ENCODE peak calls at places on chromosome 14, in six cellular contexts. One of them, this sample, is unnamed.

GRCh38 chr14:49702725-49703124 is 9.8 kb downstream of the KLHDC1 start:
- DNase-seq in naive B cell: no peak
- DNase-seq in stimulated activated CD4-positive, alpha-beta T cell treated with anti-CD3 and anti-CD28 coated beads, Interleukin-12 subunit alpha, Interleukin-12 subunit beta, amount 100 ng/mL, for 4 hours: no peak
- DNase-seq in mucosa of gallbladder: no peak
- DNase-seq in BJ: no peak
- DNase-seq in M059J: peak
- DNase-seq in this sample: no peak

GRCh38 chr14:67819563-67820411 is at the start of gene RAD51B:
- DNase-seq in naive B cell: peak
- DNase-seq in stimulated activated CD4-positive, alpha-beta T cell treated with anti-CD3 and anti-CD28 coated beads, Interleukin-12 subunit alpha, Interleukin-12 subunit beta, amount 100 ng/mL, for 4 hours: peak
- DNase-seq in mucosa of gallbladder: peak
- DNase-seq in BJ: peak
- DNase-seq in M059J: peak
- DNase-seq in this sample: peak

GRCh38 chr14:59189281-59189821 is 884 bp downstream of the DAAM1 start:
- DNase-seq in naive B cell: no peak
- DNase-seq in stimulated activated CD4-positive, alpha-beta T cell treated with anti-CD3 and anti-CD28 coated beads, Interleukin-12 subunit alpha, Interleukin-12 subunit beta, amount 100 ng/mL, for 4 hours: peak
- DNase-seq in mucosa of gallbladder: no peak
- DNase-seq in BJ: no peak
- DNase-seq in M059J: peak
- DNase-seq in this sample: peak

GRCh38 chr14:101191086-101191881 is 287.8 kb upstream of the RTL1 start:
- DNase-seq in naive B cell: no peak
- DNase-seq in stimulated activated CD4-positive, alpha-beta T cell treated with anti-CD3 and anti-CD28 coated beads, Interleukin-12 subunit alpha, Interleukin-12 subunit beta, amount 100 ng/mL, for 4 hours: no peak
- DNase-seq in mucosa of gallbladder: no peak
- DNase-seq in BJ: no peak
- DNase-seq in M059J: no peak
- DNase-seq in this sample: no peak

GRCh38 chr14:56797003-56797568 is 13.2 kb downstream of the OTX2 start:
- DNase-seq in naive B cell: no peak
- DNase-seq in stimulated activated CD4-positive, alpha-beta T cell treated with anti-CD3 and anti-CD28 coated beads, Interleukin-12 subunit alpha, Interleukin-12 subunit beta, amount 100 ng/mL, for 4 hours: no peak
- DNase-seq in mucosa of gallbladder: no peak
- DNase-seq in BJ: no peak
- DNase-seq in M059J: no peak
- DNase-seq in this sample: no peak

GRCh38 chr14:61335049-61335448 is 13.7 kb downstream of the PRKCH start:
- DNase-seq in naive B cell: no peak
- DNase-seq in stimulated activated CD4-positive, alpha-beta T cell treated with anti-CD3 and anti-CD28 coated beads, Interleukin-12 subunit alpha, Interleukin-12 subunit beta, amount 100 ng/mL, for 4 hours: no peak
- DNase-seq in mucosa of gallbladder: no peak
- DNase-seq in BJ: no peak
- DNase-seq in M059J: no peak
- DNase-seq in this sample: no peak

GRCh38 chr14:105492966-105493871 is 2.2 kb downstream of the TEDC1 start:
- DNase-seq in naive B cell: no peak
- DNase-seq in stimulated activated CD4-positive, alpha-beta T cell treated with anti-CD3 and anti-CD28 coated beads, Interleukin-12 subunit alpha, Interleukin-12 subunit beta, amount 100 ng/mL, for 4 hours: no peak
- DNase-seq in mucosa of gallbladder: no peak
- DNase-seq in BJ: no peak
- DNase-seq in M059J: no peak
- DNase-seq in this sample: no peak

GRCh38 chr14:88986146-88986841 is 161.8 kb downstream of the TTC8 start:
- DNase-seq in naive B cell: no peak
- DNase-seq in stimulated activated CD4-positive, alpha-beta T cell treated with anti-CD3 and anti-CD28 coated beads, Interleukin-12 subunit alpha, Interleukin-12 subunit beta, amount 100 ng/mL, for 4 hours: no peak
- DNase-seq in mucosa of gallbladder: no peak
- DNase-seq in BJ: no peak
- DNase-seq in M059J: peak
- DNase-seq in this sample: peak

GRCh38 chr14:54117401-54117800 is 160.8 kb upstream of the BMP4 start:
- DNase-seq in naive B cell: no peak
- DNase-seq in stimulated activated CD4-positive, alpha-beta T cell treated with anti-CD3 and anti-CD28 coated beads, Interleukin-12 subunit alpha, Interleukin-12 subunit beta, amount 100 ng/mL, for 4 hours: no peak
- DNase-seq in mucosa of gallbladder: no peak
- DNase-seq in BJ: no peak
- DNase-seq in M059J: no peak
- DNase-seq in this sample: no peak

GRCh38 chr14:89240414-89240813 is 176.6 kb downstream of the FOXN3 start:
- DNase-seq in naive B cell: no peak
- DNase-seq in stimulated activated CD4-positive, alpha-beta T cell treated with anti-CD3 and anti-CD28 coated beads, Interleukin-12 subunit alpha, Interleukin-12 subunit beta, amount 100 ng/mL, for 4 hours: no peak
- DNase-seq in mucosa of gallbladder: no peak
- DNase-seq in BJ: no peak
- DNase-seq in M059J: peak
- DNase-seq in this sample: no peak

GRCh38 chr14:77459072-77459723 is 1.3 kb downstream of the AHSA1 start:
- DNase-seq in naive B cell: peak
- DNase-seq in stimulated activated CD4-positive, alpha-beta T cell treated with anti-CD3 and anti-CD28 coated beads, Interleukin-12 subunit alpha, Interleukin-12 subunit beta, amount 100 ng/mL, for 4 hours: peak
- DNase-seq in mucosa of gallbladder: peak
- DNase-seq in BJ: no peak
- DNase-seq in M059J: peak
- DNase-seq in this sample: peak

GRCh38 chr14:94390372-94391086 is 2.1 kb upstream of the SERPINA1 start:
- DNase-seq in naive B cell: no peak
- DNase-seq in stimulated activated CD4-positive, alpha-beta T cell treated with anti-CD3 and anti-CD28 coated beads, Interleukin-12 subunit alpha, Interleukin-12 subunit beta, amount 100 ng/mL, for 4 hours: no peak
- DNase-seq in mucosa of gallbladder: peak
- DNase-seq in BJ: no peak
- DNase-seq in M059J: peak
- DNase-seq in this sample: peak

GRCh38 chr14:21509432-21510143 is 1.6 kb downstream of the METTL3 start:
- DNase-seq in naive B cell: no peak
- DNase-seq in stimulated activated CD4-positive, alpha-beta T cell treated with anti-CD3 and anti-CD28 coated beads, Interleukin-12 subunit alpha, Interleukin-12 subunit beta, amount 100 ng/mL, for 4 hours: no peak
- DNase-seq in mucosa of gallbladder: no peak
- DNase-seq in BJ: no peak
- DNase-seq in M059J: no peak
- DNase-seq in this sample: no peak

GRCh38 chr14:95609398-95609990 is 74.6 kb downstream of the GLRX5 start:
- DNase-seq in naive B cell: peak
- DNase-seq in stimulated activated CD4-positive, alpha-beta T cell treated with anti-CD3 and anti-CD28 coated beads, Interleukin-12 subunit alpha, Interleukin-12 subunit beta, amount 100 ng/mL, for 4 hours: no peak
- DNase-seq in mucosa of gallbladder: peak
- DNase-seq in BJ: no peak
- DNase-seq in M059J: peak
- DNase-seq in this sample: peak

GRCh38 chr14:23281247-23281646 is 4.7 kb downstream of the HOMEZ start:
- DNase-seq in naive B cell: no peak
- DNase-seq in stimulated activated CD4-positive, alpha-beta T cell treated with anti-CD3 and anti-CD28 coated beads, Interleukin-12 subunit alpha, Interleukin-12 subunit beta, amount 100 ng/mL, for 4 hours: no peak
- DNase-seq in mucosa of gallbladder: no peak
- DNase-seq in BJ: no peak
- DNase-seq in M059J: no peak
- DNase-seq in this sample: no peak

GRCh38 chr14:75234173-75234855 is 44.3 kb upstream of the FOS start:
- DNase-seq in naive B cell: no peak
- DNase-seq in stimulated activated CD4-positive, alpha-beta T cell treated with anti-CD3 and anti-CD28 coated beads, Interleukin-12 subunit alpha, Interleukin-12 subunit beta, amount 100 ng/mL, for 4 hours: no peak
- DNase-seq in mucosa of gallbladder: peak
- DNase-seq in BJ: no peak
- DNase-seq in M059J: peak
- DNase-seq in this sample: peak

GRCh38 chr14:55103005-55103640 is 25.9 kb upstream of the LGALS3 start:
- DNase-seq in naive B cell: no peak
- DNase-seq in stimulated activated CD4-positive, alpha-beta T cell treated with anti-CD3 and anti-CD28 coated beads, Interleukin-12 subunit alpha, Interleukin-12 subunit beta, amount 100 ng/mL, for 4 hours: peak
- DNase-seq in mucosa of gallbladder: peak
- DNase-seq in BJ: peak
- DNase-seq in M059J: peak
- DNase-seq in this sample: peak

GRCh38 chr14:71181215-71182003 is 274.1 kb downstream of the PCNX1 start:
- DNase-seq in naive B cell: no peak
- DNase-seq in stimulated activated CD4-positive, alpha-beta T cell treated with anti-CD3 and anti-CD28 coated beads, Interleukin-12 subunit alpha, Interleukin-12 subunit beta, amount 100 ng/mL, for 4 hours: no peak
- DNase-seq in mucosa of gallbladder: no peak
- DNase-seq in BJ: no peak
- DNase-seq in M059J: no peak
- DNase-seq in this sample: no peak

GRCh38 chr14:60838601-60839000 is 104.0 kb downstream of the MNAT1 start:
- DNase-seq in naive B cell: no peak
- DNase-seq in stimulated activated CD4-positive, alpha-beta T cell treated with anti-CD3 and anti-CD28 coated beads, Interleukin-12 subunit alpha, Interleukin-12 subunit beta, amount 100 ng/mL, for 4 hours: no peak
- DNase-seq in mucosa of gallbladder: no peak
- DNase-seq in BJ: no peak
- DNase-seq in M059J: no peak
- DNase-seq in this sample: no peak

GRCh38 chr14:45201908-45202307 is 51.1 kb downstream of the MIS18BP1 start:
- DNase-seq in naive B cell: no peak
- DNase-seq in stimulated activated CD4-positive, alpha-beta T cell treated with anti-CD3 and anti-CD28 coated beads, Interleukin-12 subunit alpha, Interleukin-12 subunit beta, amount 100 ng/mL, for 4 hours: no peak
- DNase-seq in mucosa of gallbladder: no peak
- DNase-seq in BJ: no peak
- DNase-seq in M059J: peak
- DNase-seq in this sample: no peak

GRCh38 chr14:61516125-61516740 is 179.1 kb upstream of the HIF1A start:
- DNase-seq in naive B cell: no peak
- DNase-seq in stimulated activated CD4-positive, alpha-beta T cell treated with anti-CD3 and anti-CD28 coated beads, Interleukin-12 subunit alpha, Interleukin-12 subunit beta, amount 100 ng/mL, for 4 hours: no peak
- DNase-seq in mucosa of gallbladder: no peak
- DNase-seq in BJ: no peak
- DNase-seq in M059J: no peak
- DNase-seq in this sample: no peak

GRCh38 chr14:51521764-51522163 is 129.9 kb upstream of the FRMD6 start:
- DNase-seq in naive B cell: no peak
- DNase-seq in stimulated activated CD4-positive, alpha-beta T cell treated with anti-CD3 and anti-CD28 coated beads, Interleukin-12 subunit alpha, Interleukin-12 subunit beta, amount 100 ng/mL, for 4 hours: no peak
- DNase-seq in mucosa of gallbladder: no peak
- DNase-seq in BJ: peak
- DNase-seq in M059J: no peak
- DNase-seq in this sample: no peak

GRCh38 chr14:46582826-46583225 is 68.8 kb downstream of the RPL10L start:
- DNase-seq in naive B cell: no peak
- DNase-seq in stimulated activated CD4-positive, alpha-beta T cell treated with anti-CD3 and anti-CD28 coated beads, Interleukin-12 subunit alpha, Interleukin-12 subunit beta, amount 100 ng/mL, for 4 hours: no peak
- DNase-seq in mucosa of gallbladder: no peak
- DNase-seq in BJ: no peak
- DNase-seq in M059J: no peak
- DNase-seq in this sample: no peak

GRCh38 chr14:93967637-93968250 is 8.6 kb downstream of the ASB2 start:
- DNase-seq in naive B cell: peak
- DNase-seq in stimulated activated CD4-positive, alpha-beta T cell treated with anti-CD3 and anti-CD28 coated beads, Interleukin-12 subunit alpha, Interleukin-12 subunit beta, amount 100 ng/mL, for 4 hours: no peak
- DNase-seq in mucosa of gallbladder: no peak
- DNase-seq in BJ: no peak
- DNase-seq in M059J: no peak
- DNase-seq in this sample: no peak

GRCh38 chr14:55699131-55700057 is 119.4 kb downstream of the KTN1 start:
- DNase-seq in naive B cell: no peak
- DNase-seq in stimulated activated CD4-positive, alpha-beta T cell treated with anti-CD3 and anti-CD28 coated beads, Interleukin-12 subunit alpha, Interleukin-12 subunit beta, amount 100 ng/mL, for 4 hours: no peak
- DNase-seq in mucosa of gallbladder: no peak
- DNase-seq in BJ: no peak
- DNase-seq in M059J: peak
- DNase-seq in this sample: peak

GRCh38 chr14:31592619-31593018 is 31.4 kb downstream of the NUBPL start:
- DNase-seq in naive B cell: no peak
- DNase-seq in stimulated activated CD4-positive, alpha-beta T cell treated with anti-CD3 and anti-CD28 coated beads, Interleukin-12 subunit alpha, Interleukin-12 subunit beta, amount 100 ng/mL, for 4 hours: no peak
- DNase-seq in mucosa of gallbladder: no peak
- DNase-seq in BJ: no peak
- DNase-seq in M059J: no peak
- DNase-seq in this sample: no peak

GRCh38 chr14:51806624-51807023 is 53.8 kb upstream of the GNG2 start:
- DNase-seq in naive B cell: no peak
- DNase-seq in stimulated activated CD4-positive, alpha-beta T cell treated with anti-CD3 and anti-CD28 coated beads, Interleukin-12 subunit alpha, Interleukin-12 subunit beta, amount 100 ng/mL, for 4 hours: no peak
- DNase-seq in mucosa of gallbladder: no peak
- DNase-seq in BJ: no peak
- DNase-seq in M059J: no peak
- DNase-seq in this sample: no peak

GRCh38 chr14:86826641-86827040 is 1166.3 kb downstream of the GALC start:
- DNase-seq in naive B cell: no peak
- DNase-seq in stimulated activated CD4-positive, alpha-beta T cell treated with anti-CD3 and anti-CD28 coated beads, Interleukin-12 subunit alpha, Interleukin-12 subunit beta, amount 100 ng/mL, for 4 hours: no peak
- DNase-seq in mucosa of gallbladder: no peak
- DNase-seq in BJ: no peak
- DNase-seq in M059J: no peak
- DNase-seq in this sample: no peak

GRCh38 chr14:36942522-36943245 is 229.7 kb downstream of the SLC25A21 start:
- DNase-seq in naive B cell: no peak
- DNase-seq in stimulated activated CD4-positive, alpha-beta T cell treated with anti-CD3 and anti-CD28 coated beads, Interleukin-12 subunit alpha, Interleukin-12 subunit beta, amount 100 ng/mL, for 4 hours: no peak
- DNase-seq in mucosa of gallbladder: no peak
- DNase-seq in BJ: no peak
- DNase-seq in M059J: peak
- DNase-seq in this sample: no peak

GRCh38 chr14:81193924-81194633 is 26.7 kb downstream of the GTF2A1 start:
- DNase-seq in naive B cell: no peak
- DNase-seq in stimulated activated CD4-positive, alpha-beta T cell treated with anti-CD3 and anti-CD28 coated beads, Interleukin-12 subunit alpha, Interleukin-12 subunit beta, amount 100 ng/mL, for 4 hours: no peak
- DNase-seq in mucosa of gallbladder: no peak
- DNase-seq in BJ: no peak
- DNase-seq in M059J: no peak
- DNase-seq in this sample: no peak

GRCh38 chr14:27623782-27624181 is 1025.9 kb upstream of the NOVA1 start:
- DNase-seq in naive B cell: no peak
- DNase-seq in stimulated activated CD4-positive, alpha-beta T cell treated with anti-CD3 and anti-CD28 coated beads, Interleukin-12 subunit alpha, Interleukin-12 subunit beta, amount 100 ng/mL, for 4 hours: no peak
- DNase-seq in mucosa of gallbladder: no peak
- DNase-seq in BJ: no peak
- DNase-seq in M059J: no peak
- DNase-seq in this sample: no peak

GRCh38 chr14:63486729-63487128 is 56.4 kb downstream of the PPP2R5E start:
- DNase-seq in naive B cell: no peak
- DNase-seq in stimulated activated CD4-positive, alpha-beta T cell treated with anti-CD3 and anti-CD28 coated beads, Interleukin-12 subunit alpha, Interleukin-12 subunit beta, amount 100 ng/mL, for 4 hours: no peak
- DNase-seq in mucosa of gallbladder: no peak
- DNase-seq in BJ: no peak
- DNase-seq in M059J: no peak
- DNase-seq in this sample: no peak